ENCODE peak calls at places on chromosomes 2 and 18, in seven cellular contexts. One of them, this sample, is unnamed.

GRCh38 chr18:62716679-62717058 is 1.3 kb downstream of the PHLPP1 start:
- DNase-seq in GM23248: peak
- DNase-seq in astrocyte of the spinal cord: peak
- DNase-seq in body of pancreas: peak
- DNase-seq in right cardiac atrium: peak
- DNase-seq in aorta: peak
- DNase-seq in epithelial cell of esophagus: no peak
- DNase-seq in this sample: peak

GRCh38 chr2:135708159-135708558 is 33.5 kb upstream of the UBXN4 start:
- DNase-seq in right cardiac atrium: no peak
- DNase-seq in epithelial cell of esophagus: no peak
- DNase-seq in astrocyte of the spinal cord: no peak
- DNase-seq in aorta: no peak
- DNase-seq in GM23248: no peak
- DNase-seq in body of pancreas: no peak
- DNase-seq in this sample: no peak

GRCh38 chr2:112725545-112726457 is 5.0 kb downstream of the NT5DC4 start:
- DNase-seq in epithelial cell of esophagus: peak
- DNase-seq in GM23248: no peak
- DNase-seq in astrocyte of the spinal cord: no peak
- DNase-seq in body of pancreas: no peak
- DNase-seq in right cardiac atrium: no peak
- DNase-seq in aorta: no peak
- DNase-seq in this sample: no peak

GRCh38 chr2:189608160-189608559 is 27.6 kb upstream of the SLC40A1 start:
- DNase-seq in GM23248: no peak
- DNase-seq in astrocyte of the spinal cord: no peak
- DNase-seq in right cardiac atrium: no peak
- DNase-seq in epithelial cell of esophagus: no peak
- DNase-seq in aorta: no peak
- DNase-seq in body of pancreas: no peak
- DNase-seq in this sample: no peak

GRCh38 chr18:28267878-28268625 is 91.1 kb upstream of the CDH2 start:
- DNase-seq in GM23248: peak
- DNase-seq in right cardiac atrium: no peak
- DNase-seq in aorta: no peak
- DNase-seq in epithelial cell of esophagus: peak
- DNase-seq in astrocyte of the spinal cord: peak
- DNase-seq in body of pancreas: no peak
- DNase-seq in this sample: peak

GRCh38 chr18:35713545-35713944 is 132.0 kb downstream of the GALNT1 start:
- DNase-seq in epithelial cell of esophagus: no peak
- DNase-seq in aorta: no peak
- DNase-seq in astrocyte of the spinal cord: peak
- DNase-seq in GM23248: peak
- DNase-seq in body of pancreas: no peak
- DNase-seq in right cardiac atrium: no peak
- DNase-seq in this sample: peak

GRCh38 chr2:16713011-16713423 is 47.4 kb upstream of the CYRIA start:
- DNase-seq in GM23248: no peak
- DNase-seq in body of pancreas: no peak
- DNase-seq in aorta: no peak
- DNase-seq in epithelial cell of esophagus: no peak
- DNase-seq in astrocyte of the spinal cord: no peak
- DNase-seq in right cardiac atrium: no peak
- DNase-seq in this sample: no peak

GRCh38 chr2:48566582-48566981 is 36.6 kb downstream of the STON1 start:
- DNase-seq in body of pancreas: peak
- DNase-seq in astrocyte of the spinal cord: peak
- DNase-seq in right cardiac atrium: no peak
- DNase-seq in epithelial cell of esophagus: peak
- DNase-seq in aorta: no peak
- DNase-seq in GM23248: peak
- DNase-seq in this sample: peak

DNA sequence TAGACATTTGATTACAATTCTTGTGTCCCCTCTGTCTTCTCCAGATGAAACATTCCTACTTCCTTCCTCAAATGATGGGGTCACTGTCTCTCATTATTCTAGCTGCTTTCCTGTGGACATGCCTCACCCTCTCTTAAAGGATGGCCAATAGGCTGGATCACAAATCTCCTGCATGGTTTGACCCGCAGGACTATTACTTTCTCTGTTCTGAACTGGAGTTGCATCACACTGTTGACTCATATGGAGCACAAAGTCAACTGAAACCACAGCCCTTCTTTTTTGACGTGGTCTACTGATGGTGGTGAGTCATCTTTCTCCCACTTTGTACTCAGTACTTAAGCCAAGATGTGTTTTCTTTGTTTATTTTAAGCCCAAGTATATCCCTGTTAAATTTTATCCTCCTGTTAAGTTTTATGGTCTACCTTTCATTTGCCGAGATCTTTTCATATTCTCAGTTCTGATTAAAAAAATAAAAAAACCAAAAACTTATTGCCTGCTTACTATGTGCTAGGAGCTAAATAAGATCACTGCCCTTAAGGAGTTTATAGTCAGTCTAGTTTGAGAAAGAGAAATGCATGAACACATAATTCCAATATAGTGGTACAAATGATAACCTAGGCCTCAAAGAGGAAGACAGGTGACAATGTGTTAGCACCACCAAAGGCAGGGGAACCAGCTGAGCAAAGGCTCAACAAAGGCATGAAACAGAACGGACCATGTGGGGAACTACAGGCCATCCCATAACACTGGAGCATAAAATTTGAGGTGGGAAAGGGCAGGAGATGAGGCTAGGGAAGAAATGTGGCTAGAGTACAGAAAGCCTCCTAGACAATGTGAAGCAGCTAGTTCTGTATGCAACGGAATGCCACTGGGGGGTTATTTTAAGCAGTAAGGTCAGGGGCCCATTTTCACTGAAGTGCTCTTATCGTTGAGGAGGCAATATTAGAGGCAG is 67.6 kb upstream of the ZFP36L2 start:
- DNase-seq in aorta: no peak
- DNase-seq in astrocyte of the spinal cord: peak
- DNase-seq in body of pancreas: peak
- DNase-seq in GM23248: peak
- DNase-seq in right cardiac atrium: no peak
- DNase-seq in epithelial cell of esophagus: peak
- DNase-seq in this sample: peak
- H3K4me3 ChIP-seq in aorta: no peak
- H3K4me3 ChIP-seq in astrocyte of the spinal cord: no peak
- H3K4me3 ChIP-seq in body of pancreas: no peak
- H3K4me3 ChIP-seq in GM23248: no peak
- H3K4me3 ChIP-seq in right cardiac atrium: no peak
- H3K4me3 ChIP-seq in epithelial cell of esophagus: no peak
- H3K4me3 ChIP-seq in this sample: no peak

GRCh38 chr2:205883965-205884364 is 201.7 kb downstream of the NRP2 start:
- DNase-seq in body of pancreas: no peak
- DNase-seq in astrocyte of the spinal cord: no peak
- DNase-seq in aorta: no peak
- DNase-seq in GM23248: no peak
- DNase-seq in epithelial cell of esophagus: no peak
- DNase-seq in right cardiac atrium: no peak
- DNase-seq in this sample: no peak
- H3K4me3 ChIP-seq in body of pancreas: no peak
- H3K4me3 ChIP-seq in astrocyte of the spinal cord: no peak
- H3K4me3 ChIP-seq in aorta: no peak
- H3K4me3 ChIP-seq in GM23248: no peak
- H3K4me3 ChIP-seq in epithelial cell of esophagus: no peak
- H3K4me3 ChIP-seq in right cardiac atrium: no peak
- H3K4me3 ChIP-seq in this sample: no peak

DNA sequence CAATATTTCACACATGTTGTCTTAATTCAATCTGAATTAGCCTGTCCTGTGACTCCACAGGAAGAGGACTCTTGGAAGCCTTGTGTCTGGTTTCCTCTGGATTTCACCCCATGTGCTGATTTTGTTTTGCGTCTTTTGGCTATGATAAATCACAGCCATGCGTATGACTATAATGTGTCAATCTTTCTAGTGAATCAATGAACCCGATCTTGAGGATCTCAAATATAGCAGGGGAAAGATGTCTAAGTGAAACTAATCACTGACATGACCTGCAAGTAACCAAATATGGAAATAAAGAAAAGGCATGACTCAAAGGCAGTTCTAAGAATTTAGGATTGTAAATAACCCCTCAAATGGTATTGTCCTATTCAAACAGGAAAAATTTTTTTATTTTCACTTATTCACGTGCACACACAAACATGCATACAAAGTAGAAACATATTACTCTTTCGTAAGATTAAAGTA is 8.2 kb downstream of the WDFY1 start:
- DNase-seq in aorta: no peak
- DNase-seq in body of pancreas: no peak
- DNase-seq in astrocyte of the spinal cord: peak
- DNase-seq in right cardiac atrium: no peak
- DNase-seq in epithelial cell of esophagus: no peak
- DNase-seq in GM23248: peak
- DNase-seq in this sample: peak
- H3K4me3 ChIP-seq in aorta: no peak
- H3K4me3 ChIP-seq in body of pancreas: no peak
- H3K4me3 ChIP-seq in astrocyte of the spinal cord: no peak
- H3K4me3 ChIP-seq in right cardiac atrium: no peak
- H3K4me3 ChIP-seq in epithelial cell of esophagus: no peak
- H3K4me3 ChIP-seq in GM23248: no peak
- H3K4me3 ChIP-seq in this sample: no peak

DNA sequence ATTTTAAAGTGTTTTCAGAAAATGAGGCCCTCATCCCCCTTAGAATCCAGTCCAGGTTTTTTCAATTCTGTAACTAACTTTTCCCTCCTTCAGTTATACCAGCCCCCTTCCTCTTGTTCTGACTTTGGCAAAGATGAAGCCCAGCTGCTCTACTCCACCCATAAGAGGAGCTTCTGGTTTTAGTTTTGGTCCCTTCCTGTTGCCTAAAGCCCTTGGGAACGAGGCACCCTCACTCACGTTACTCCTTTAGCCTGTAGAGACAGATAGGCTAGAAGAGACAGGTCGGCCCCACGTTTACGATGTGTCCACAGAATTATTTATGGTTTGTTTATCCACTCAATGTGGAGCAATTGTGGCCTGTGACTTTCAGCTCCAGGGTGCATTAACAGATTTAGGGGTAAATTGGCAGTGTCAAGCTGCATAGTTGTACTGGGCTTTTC is 454.2 kb upstream of the TNP1 start:
- DNase-seq in aorta: no peak
- DNase-seq in GM23248: no peak
- DNase-seq in right cardiac atrium: no peak
- DNase-seq in epithelial cell of esophagus: no peak
- DNase-seq in astrocyte of the spinal cord: no peak
- DNase-seq in body of pancreas: no peak
- DNase-seq in this sample: no peak
- H3K4me3 ChIP-seq in aorta: no peak
- H3K4me3 ChIP-seq in GM23248: no peak
- H3K4me3 ChIP-seq in right cardiac atrium: no peak
- H3K4me3 ChIP-seq in epithelial cell of esophagus: no peak
- H3K4me3 ChIP-seq in astrocyte of the spinal cord: no peak
- H3K4me3 ChIP-seq in body of pancreas: no peak
- H3K4me3 ChIP-seq in this sample: no peak

GRCh38 chr18:9711361-9712129 is 3.4 kb downstream of the RAB31 start:
- DNase-seq in body of pancreas: peak
- DNase-seq in astrocyte of the spinal cord: no peak
- DNase-seq in aorta: no peak
- DNase-seq in GM23248: no peak
- DNase-seq in right cardiac atrium: no peak
- DNase-seq in epithelial cell of esophagus: no peak
- DNase-seq in this sample: no peak
- H3K4me3 ChIP-seq in body of pancreas: no peak
- H3K4me3 ChIP-seq in astrocyte of the spinal cord: no peak
- H3K4me3 ChIP-seq in aorta: no peak
- H3K4me3 ChIP-seq in GM23248: no peak
- H3K4me3 ChIP-seq in right cardiac atrium: no peak
- H3K4me3 ChIP-seq in epithelial cell of esophagus: no peak
- H3K4me3 ChIP-seq in this sample: no peak

GRCh38 chr2:60535392-60536312 is 17.8 kb downstream of the BCL11A start:
- DNase-seq in epithelial cell of esophagus: no peak
- DNase-seq in GM23248: no peak
- DNase-seq in right cardiac atrium: no peak
- DNase-seq in aorta: no peak
- DNase-seq in astrocyte of the spinal cord: no peak
- DNase-seq in body of pancreas: no peak
- DNase-seq in this sample: no peak
- H3K4me3 ChIP-seq in epithelial cell of esophagus: no peak
- H3K4me3 ChIP-seq in GM23248: no peak
- H3K4me3 ChIP-seq in right cardiac atrium: no peak
- H3K4me3 ChIP-seq in aorta: no peak
- H3K4me3 ChIP-seq in astrocyte of the spinal cord: no peak
- H3K4me3 ChIP-seq in body of pancreas: no peak
- H3K4me3 ChIP-seq in this sample: no peak

This sample was measured in fibroblast of mammary gland.